ENCODE peak calls at places on chromosomes 12 and 14, in nine cellular contexts. J is stimulated activated CD8-positive, alpha-beta memory T cell treated with anti-CD3 and anti-CD28 coated beads, Interleukin-4, amount 100 ng/mL, for 1 hour; C is iris pigment epithelial cell; W is putamen; H is mucosa of descending colon; O is effector memory CD8-positive, alpha-beta T cell; D is small intestine; A is transverse colon; K is left cardiac atrium. B is an unnamed sample.

GRCh38 chr14:65164825-65165135 is 62.5 kb upstream of the MAX start:
- DNase-seq in A (no peak), C (no peak), K (no peak), H (no peak), J (no peak), W (no peak), D (no peak), O (no peak), B (no peak)

GRCh38 chr14:75982724-75983358 is 1.0 kb upstream of the TGFB3 start:
- DNase-seq in A (peak; percentile 59), O (no peak), W (peak; percentile 59), K (peak; percentile 75), C (peak; percentile 53), H (peak; percentile 51), J (no peak), D (peak; percentile 30), B (peak; percentile 56)

GRCh38 chr12:96711364-96711763 is 195.7 kb upstream of the NEDD1 start:
- DNase-seq in A (no peak), C (no peak), H (no peak), J (no peak), W (no peak), D (no peak), O (no peak), K (no peak), B (no peak)

GRCh38 chr12:104458645-104459555 is 2.2 kb downstream of the CHST11 start:
- DNase-seq in D (no peak), C (peak; percentile 34), H (peak; percentile 22), A (peak; percentile 22), O (no peak), K (peak; percentile 30), J (no peak), W (peak; percentile 34), B (peak; percentile 56)

GRCh38 chr14:74512431-74512830 is 18.9 kb downstream of the ISCA2 start:
- DNase-seq in J (no peak), A (no peak), H (no peak), W (no peak), D (no peak), K (no peak), O (no peak), C (no peak), B (no peak)

GRCh38 chr14:74881425-74882102 is at the start of gene DLST:
- DNase-seq in O (peak; percentile 77), J (peak; percentile 60), A (peak; percentile 91), W (peak; percentile 82), H (peak; percentile 89), D (peak; percentile 82), K (peak; percentile 90), C (peak; percentile 88), B (peak; percentile 90)

GRCh38 chr12:121444842-121445202 is 44.9 kb downstream of the RNF34 start:
- DNase-seq in O (no peak), A (no peak), K (no peak), H (no peak), D (no peak), C (no peak), W (no peak), J (no peak), B (no peak)

GRCh38 chr12:118345355-118345754 is 27.4 kb downstream of the TAOK3 start:
- DNase-seq in O (no peak), W (no peak), K (no peak), J (no peak), C (no peak), D (no peak), A (no peak), H (no peak), B (no peak)

GRCh38 chr12:132451172-132451835 is 38.6 kb upstream of the FBRSL1 start:
- DNase-seq in K (no peak), O (no peak), C (no peak), W (no peak), J (no peak), H (no peak), A (no peak), D (no peak), B (no peak)

GRCh38 chr12:124503305-124503704 is 64.1 kb downstream of the NCOR2 start:
- DNase-seq in D (no peak), C (no peak), J (no peak), W (no peak), K (no peak), H (no peak), A (no peak), O (no peak), B (no peak)

GRCh38 chr12:113102811-113103210 is 32.8 kb downstream of the RASAL1 start:
- DNase-seq in K (no peak), O (no peak), W (no peak), A (no peak), C (no peak), D (no peak), J (no peak), H (no peak), B (no peak)

GRCh38 chr12:20557076-20557475 is 138.1 kb upstream of the SLCO1C1 start:
- DNase-seq in W (no peak), H (no peak), A (no peak), D (no peak), J (no peak), C (no peak), O (no peak), K (no peak), B (no peak)

GRCh38 chr12:132423251-132424117 is 66.5 kb upstream of the FBRSL1 start:
- DNase-seq in O (no peak), A (no peak), C (peak; percentile 9), K (no peak), D (peak; percentile 42), H (no peak), W (no peak), J (no peak), B (peak; percentile 20)

GRCh38 chr12:64670856-64671639 is 60.8 kb downstream of the RASSF3 start:
- DNase-seq in W (no peak), J (no peak), C (peak; percentile 85), O (no peak), A (peak; percentile 55), H (peak; percentile 47), K (no peak), D (peak; percentile 91), B (peak; percentile 79)

GRCh38 chr12:89345830-89346740 is 6.2 kb downstream of the DUSP6 start:
- DNase-seq in D (peak; percentile 84), W (peak; percentile 61), K (peak; percentile 48), A (peak; percentile 60), H (peak; percentile 71), C (peak; percentile 86), O (peak; percentile 49), J (no peak), B (peak; percentile 100)

GRCh38 chr14:33475623-33476022 is 475.3 kb downstream of the EGLN3 start:
- DNase-seq in W (peak; percentile 73), O (no peak), H (peak; percentile 88), K (peak; percentile 21), D (peak; percentile 66), J (no peak), A (peak; percentile 73), C (peak; percentile 40), B (peak; percentile 79)

GRCh38 chr12:124928095-124928911 is 13.9 kb upstream of the UBC start:
- DNase-seq in D (peak; percentile 95), O (no peak), H (peak; percentile 75), W (no peak), C (peak; percentile 98), A (peak; percentile 89), K (peak; percentile 87), J (no peak), B (peak; percentile 74)

GRCh38 chr12:82412246-82412645 is 53.9 kb downstream of the METTL25 start:
- DNase-seq in O (no peak), W (no peak), H (no peak), J (no peak), D (no peak), A (no peak), K (no peak), C (peak; percentile 9), B (no peak)

GRCh38 chr14:85528080-85528881 is 1.7 kb upstream of the FLRT2 start:
- DNase-seq in K (peak; percentile 48), W (peak; percentile 69), H (peak; percentile 20), C (peak; percentile 94), J (no peak), A (no peak), O (no peak), D (no peak), B (peak; percentile 93)

GRCh38 chr12:95608252-95609033 is 57.2 kb upstream of the USP44 start:
- DNase-seq in D (peak; percentile 34), K (peak; percentile 83), J (no peak), W (no peak), O (no peak), A (no peak), C (peak; percentile 73), H (peak; percentile 33), B (peak; percentile 91)

GRCh38 chr14:40368314-40368713 is 936.1 kb upstream of the FBXO33 start:
- DNase-seq in K (no peak), W (no peak), J (no peak), C (no peak), A (no peak), H (no peak), O (no peak), D (no peak), B (no peak)

GRCh38 chr14:58171090-58171489 is 19.1 kb upstream of the ARMH4 start:
- DNase-seq in A (peak; percentile 76), C (peak; percentile 87), H (peak; percentile 78), D (peak; percentile 74), J (no peak), K (peak; percentile 70), W (peak; percentile 52), O (no peak), B (peak; percentile 81)

GRCh38 chr12:31590730-31591307 is at the start of gene DENND5B:
- DNase-seq in J (no peak), C (peak; percentile 61), A (peak; percentile 82), D (peak; percentile 58), H (peak; percentile 74), K (peak; percentile 86), O (no peak), W (peak; percentile 89), B (peak; percentile 89)